ENCODE peak calls at places on chromosomes 11 and 22, in nine cellular contexts. V is testis, B is A549, R is right lobe of liver, U is ovary, N is IMR-90, P is uterus, M is spleen, W is endothelial cell of umbilical vein. E is an unnamed sample.

GRCh38 chr11:68099474-68100405 is 21.4 kb downstream of the CHKA start:
- DNase-seq in B (no peak), V (no peak), M (no peak), W (peak), N (no peak), U (peak), P (no peak), R (peak), E (peak)

GRCh38 chr11:124867700-124868099 is 2.5 kb downstream of the ROBO3 start:
- DNase-seq in B (peak), M (no peak), U (peak), V (no peak), N (peak), W (peak), R (peak), P (no peak), E (peak)

GRCh38 chr11:75264356-75264755 is 23.8 kb downstream of the TPBGL start:
- DNase-seq in W (no peak), M (peak), R (peak), P (no peak), U (no peak), V (no peak), B (no peak), N (no peak), E (no peak)

GRCh38 chr11:79594839-79595238 is 154.0 kb upstream of the TENM4 start:
- DNase-seq in U (no peak), W (no peak), V (no peak), N (no peak), P (no peak), B (no peak), M (no peak), R (no peak), E (no peak)

GRCh38 chr11:122672892-122673291 is 17.4 kb downstream of the UBASH3B start:
- DNase-seq in B (no peak), M (no peak), R (no peak), V (no peak), W (no peak), P (no peak), U (no peak), N (no peak), E (no peak)

GRCh38 chr22:21951062-21951461 is 1.6 kb downstream of the PPM1F start:
- DNase-seq in U (no peak), V (no peak), P (no peak), R (no peak), M (peak), W (no peak), N (no peak), B (no peak), E (no peak)

GRCh38 chr11:20154381-20154780 is 5.9 kb downstream of the DBX1 start:
- DNase-seq in W (no peak), U (no peak), V (no peak), P (no peak), B (no peak), M (no peak), N (no peak), R (no peak), E (no peak)

GRCh38 chr11:131408011-131408640 is 37.7 kb downstream of the NTM start:
- DNase-seq in R (no peak), N (peak), W (no peak), V (peak), M (no peak), U (no peak), B (peak), P (no peak), E (no peak)

GRCh38 chr11:121292503-121293275 is at the start of gene SC5D:
- DNase-seq in R (peak), P (peak), W (peak), M (peak), U (peak), B (peak), N (peak), V (peak), E (peak)

GRCh38 chr11:124442847-124443246 is 2.6 kb downstream of the OR8B8 start:
- DNase-seq in U (no peak), R (no peak), P (no peak), M (no peak), N (no peak), W (no peak), V (no peak), B (no peak), E (no peak)

GRCh38 chr22:40418366-40419201 is 48.2 kb downstream of the SGSM3 start:
- DNase-seq in W (no peak), N (peak), U (no peak), V (no peak), B (no peak), P (no peak), M (peak), R (no peak), E (no peak)

GRCh38 chr11:14258177-14258935 is 100.6 kb downstream of the RRAS2 start:
- DNase-seq in N (peak), V (no peak), M (no peak), R (no peak), B (peak), U (no peak), P (no peak), W (peak), E (no peak)

GRCh38 chr11:2940166-2940929 is 11.1 kb upstream of the PHLDA2 start:
- DNase-seq in B (peak), V (no peak), P (peak), M (no peak), U (no peak), R (peak), W (no peak), N (no peak), E (peak)

GRCh38 chr22:37623075-37624016 is 14.7 kb downstream of the GGA1 start:
- DNase-seq in U (peak), M (peak), P (peak), R (no peak), B (peak), V (peak), W (peak), N (peak), E (peak)

GRCh38 chr22:36925388-36926290 is 12.2 kb downstream of the CSF2RB start:
- DNase-seq in M (peak), B (no peak), U (no peak), N (peak), R (no peak), V (no peak), P (no peak), W (no peak), E (no peak)

GRCh38 chr11:1882265-1883238 is 9.1 kb downstream of the PRR33 start:
- DNase-seq in U (peak), B (peak), P (peak), R (peak), W (peak), V (peak), N (peak), M (peak), E (peak)

GRCh38 chr11:74397531-74398243 is 546 bp downstream of the PGM2L1 start:
- DNase-seq in P (no peak), N (peak), V (peak), W (peak), B (peak), M (peak), R (peak), U (no peak), E (peak)

GRCh38 chr11:27420722-27421572 is 51.6 kb downstream of the LGR4 start:
- DNase-seq in V (no peak), M (no peak), U (no peak), W (no peak), B (no peak), R (no peak), N (no peak), P (no peak), E (no peak)

GRCh38 chr11:115178705-115179104 is 325.5 kb downstream of the CADM1 start:
- DNase-seq in U (no peak), P (no peak), W (no peak), V (no peak), M (no peak), B (no peak), N (no peak), R (no peak), E (no peak)

GRCh38 chr11:124876818-124877630 is 11.8 kb downstream of the ROBO3 start:
- DNase-seq in M (peak), R (no peak), V (no peak), P (no peak), U (peak), N (no peak), W (peak), B (no peak), E (no peak)

GRCh38 chr11:70146895-70147520 is 56.1 kb upstream of the FADD start:
- DNase-seq in B (no peak), M (no peak), U (no peak), N (no peak), W (no peak), V (no peak), R (no peak), P (no peak), E (no peak)

GRCh38 chr11:75406338-75406777 is 7.0 kb downstream of the RPS3 start:
- DNase-seq in W (peak), M (peak), V (no peak), U (no peak), B (no peak), N (peak), P (no peak), R (no peak), E (no peak)

GRCh38 chr22:38853149-38853548 is 9.3 kb upstream of the NPTXR start:
- DNase-seq in P (no peak), N (no peak), W (no peak), M (no peak), V (no peak), R (no peak), U (no peak), B (no peak), E (no peak)

GRCh38 chr11:75208444-75208843 is 32.1 kb upstream of the TPBGL start:
- DNase-seq in V (no peak), W (no peak), P (no peak), M (no peak), R (no peak), B (no peak), N (no peak), U (no peak), E (no peak)

GRCh38 chr11:944711-945470 is 19.2 kb downstream of the AP2A2 start:
- DNase-seq in R (peak), N (peak), B (no peak), V (no peak), M (no peak), P (no peak), W (no peak), U (no peak), E (no peak)

GRCh38 chr11:6238902-6239301 is at the start of gene CNGA4:
- DNase-seq in M (no peak), V (no peak), R (no peak), B (no peak), W (no peak), P (no peak), U (no peak), N (no peak), E (no peak)

GRCh38 chr11:47852053-47852452 is 3.9 kb upstream of the NUP160 start:
- DNase-seq in W (no peak), U (no peak), P (no peak), M (no peak), V (no peak), N (no peak), B (no peak), R (no peak), E (no peak)

GRCh38 chr11:11876458-11876857 is 34.7 kb downstream of the USP47 start:
- DNase-seq in M (no peak), R (no peak), P (no peak), W (no peak), U (no peak), N (no peak), B (no peak), V (no peak), E (no peak)

GRCh38 chr11:117980716-117981115 is 5.5 kb upstream of the IL10RA start:
- DNase-seq in W (no peak), M (peak), B (no peak), V (no peak), U (no peak), P (no peak), N (no peak), R (no peak), E (no peak)

GRCh38 chr11:18704698-18705097 is 6.1 kb downstream of the TMEM86A start:
- DNase-seq in W (no peak), R (no peak), M (no peak), P (no peak), U (no peak), N (no peak), V (no peak), B (no peak), E (peak)

GRCh38 chr11:18707811-18708340 is 9.3 kb downstream of the TMEM86A start:
- DNase-seq in U (no peak), R (no peak), B (no peak), W (no peak), M (peak), P (no peak), N (no peak), V (no peak), E (no peak)

GRCh38 chr11:18706330-18707243 is 8.0 kb downstream of the TMEM86A start:
- DNase-seq in B (no peak), V (peak), W (peak), R (peak), P (peak), M (peak), N (no peak), U (peak), E (peak)

GRCh38 chr11:18704045-18704645 is 5.6 kb downstream of the TMEM86A start:
- DNase-seq in U (no peak), B (no peak), V (no peak), R (no peak), P (no peak), M (no peak), N (no peak), W (no peak), E (no peak)

DNA sequence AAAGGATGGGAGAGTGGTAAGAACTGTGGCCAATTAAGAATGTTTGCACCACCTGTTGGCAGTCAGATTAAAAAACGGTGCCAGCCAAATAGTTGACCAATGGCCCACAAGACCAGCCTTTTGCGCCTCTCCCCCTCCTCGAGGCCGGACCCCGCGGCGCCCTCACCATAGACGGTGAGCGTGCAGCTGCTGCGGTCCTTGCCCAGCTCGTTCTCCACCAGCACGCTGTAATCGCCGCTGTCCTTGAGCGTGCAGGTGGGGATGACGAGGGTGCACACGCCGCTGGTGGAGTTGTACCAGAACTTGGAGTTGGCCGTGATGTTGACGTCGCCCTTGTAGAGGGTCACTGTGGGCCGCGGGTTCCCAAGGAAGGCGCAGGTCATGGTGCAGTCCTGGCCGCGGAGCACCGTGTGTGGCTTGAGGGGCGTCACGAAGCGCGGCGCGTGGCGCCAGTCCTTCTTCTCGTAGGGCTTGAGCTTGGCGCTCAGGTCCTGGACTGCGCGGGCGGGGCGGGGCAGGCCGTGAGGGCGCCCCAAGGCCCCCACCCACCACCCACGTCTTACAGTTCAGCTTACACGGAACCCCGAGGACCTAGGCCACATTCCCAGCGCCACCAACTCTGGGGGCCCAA is 7.2 kb downstream of the TMEM86A start:
- DNase-seq in M (peak), B (no peak), V (peak), P (peak), U (peak), R (peak), N (no peak), W (peak), E (peak)
- TF ChIP-seq POLR2A in M (no peak), B (no peak), V (no peak), P (peak), U (no peak), R (no peak), N (no peak), W (no peak), E (no peak)

DNA sequence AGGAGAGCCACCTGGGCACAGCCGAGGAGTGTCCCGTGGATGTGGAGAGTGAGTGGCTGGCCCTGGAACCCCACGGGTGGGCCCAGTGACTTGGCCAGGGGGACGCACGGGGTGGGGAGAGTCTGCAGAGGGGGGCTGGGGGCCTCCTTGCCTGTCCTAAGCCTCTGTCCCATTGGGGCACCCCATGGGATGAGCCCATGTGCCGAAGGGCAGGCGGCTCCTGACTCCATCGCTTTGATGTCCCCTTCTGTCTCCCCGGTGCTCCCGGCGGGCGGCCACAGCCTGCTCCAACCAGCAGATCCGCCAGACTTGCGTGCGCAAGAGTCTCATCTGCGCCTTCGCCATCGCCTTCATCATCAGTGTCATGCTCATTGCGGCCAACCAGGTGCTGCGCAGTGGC is 9.4 kb downstream of the CABP7 start:
- DNase-seq in N (no peak), U (no peak), W (no peak), B (no peak), R (no peak), M (no peak), P (no peak), V (no peak), E (no peak)
- TF ChIP-seq CTCF in N (no peak), U (no peak), W (no peak), B (no peak), R (no peak), M (no peak), P (no peak), V (no peak), E (no peak)

GRCh38 chr11:62547691-62548281 is 1.2 kb upstream of the AHNAK start:
- DNase-seq in W (peak), N (no peak), M (no peak), R (peak), U (peak), V (no peak), P (peak), B (peak), E (peak)
- H3K4me3 ChIP-seq in W (no peak), N (peak), M (no peak), R (peak), U (peak), V (no peak), P (peak), B (peak), E (no peak)

GRCh38 chr22:30424471-30425326 is 869 bp upstream of the MTFP1 start:
- DNase-seq in N (peak), V (no peak), U (no peak), M (no peak), B (no peak), R (peak), P (peak), W (no peak), E (no peak)

GRCh38 chr22:30423959-30424380 is 1.6 kb upstream of the MTFP1 start:
- DNase-seq in P (peak), M (peak), W (peak), R (peak), V (peak), B (peak), N (peak), U (peak), E (peak)

GRCh38 chr22:30425327-30425615 is 297 bp upstream of the MTFP1 start:
- DNase-seq in U (no peak), B (no peak), N (no peak), P (no peak), R (no peak), V (no peak), W (no peak), M (no peak), E (no peak)

GRCh38 chr22:30426395-30427353 is 1.1 kb downstream of the MTFP1 start:
- DNase-seq in P (peak), N (peak), B (peak), U (peak), V (peak), W (peak), M (peak), R (peak), E (peak)

GRCh38 chr22:30425616-30426394 is at the start of gene MTFP1:
- DNase-seq in U (peak), M (peak), V (peak), R (peak), W (peak), B (peak), P (peak), N (peak), E (peak)
- TF ChIP-seq POLR2A in U (no peak), M (no peak), V (no peak), R (peak), W (peak), B (peak), P (no peak), N (peak), E (no peak)

DNA sequence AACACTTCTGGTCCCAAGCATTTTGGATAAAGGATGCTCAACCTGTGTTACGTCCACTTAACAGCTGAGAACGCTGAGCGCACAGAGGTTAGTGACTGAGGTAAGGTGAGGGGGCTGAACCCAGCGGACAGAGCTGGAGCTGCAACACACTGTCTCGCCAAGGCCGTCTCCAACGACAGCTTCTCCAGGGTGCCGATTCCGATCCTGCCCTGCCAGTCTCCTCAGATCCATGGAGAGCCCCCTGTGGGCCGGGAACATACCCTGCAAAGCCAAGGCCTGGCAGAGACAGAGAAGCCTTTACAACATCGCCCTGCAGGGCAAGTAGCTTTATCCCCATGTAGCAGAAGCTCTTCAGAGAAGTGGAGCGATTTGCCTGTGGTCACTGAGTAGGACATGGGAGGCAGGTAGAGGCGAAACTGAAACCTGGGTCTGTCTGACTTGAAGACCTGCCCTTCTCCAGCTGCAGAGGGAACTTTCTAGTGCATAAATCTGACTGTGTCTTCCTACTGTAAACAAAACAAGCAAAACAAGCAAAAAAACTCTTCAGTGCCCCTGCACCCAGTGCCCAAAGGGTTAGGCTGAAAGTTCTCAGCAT is 72.8 kb downstream of the SCUBE1 start:
- DNase-seq in N (no peak), P (no peak), B (peak), U (no peak), V (no peak), R (no peak), M (no peak), W (no peak), E (no peak)
- TF ChIP-seq CTCF in N (no peak), P (no peak), B (no peak), U (no peak), V (no peak), R (no peak), M (no peak), W (peak), E (no peak)

GRCh38 chr22:27795053-27795452 is 6.5 kb downstream of the MN1 start:
- DNase-seq in V (no peak), P (no peak), M (no peak), R (no peak), B (no peak), W (no peak), N (no peak), U (peak), E (no peak)
- H3K4me3 ChIP-seq in V (no peak), P (no peak), M (no peak), R (no peak), B (no peak), W (no peak), N (no peak), U (no peak), E (no peak)

DNA sequence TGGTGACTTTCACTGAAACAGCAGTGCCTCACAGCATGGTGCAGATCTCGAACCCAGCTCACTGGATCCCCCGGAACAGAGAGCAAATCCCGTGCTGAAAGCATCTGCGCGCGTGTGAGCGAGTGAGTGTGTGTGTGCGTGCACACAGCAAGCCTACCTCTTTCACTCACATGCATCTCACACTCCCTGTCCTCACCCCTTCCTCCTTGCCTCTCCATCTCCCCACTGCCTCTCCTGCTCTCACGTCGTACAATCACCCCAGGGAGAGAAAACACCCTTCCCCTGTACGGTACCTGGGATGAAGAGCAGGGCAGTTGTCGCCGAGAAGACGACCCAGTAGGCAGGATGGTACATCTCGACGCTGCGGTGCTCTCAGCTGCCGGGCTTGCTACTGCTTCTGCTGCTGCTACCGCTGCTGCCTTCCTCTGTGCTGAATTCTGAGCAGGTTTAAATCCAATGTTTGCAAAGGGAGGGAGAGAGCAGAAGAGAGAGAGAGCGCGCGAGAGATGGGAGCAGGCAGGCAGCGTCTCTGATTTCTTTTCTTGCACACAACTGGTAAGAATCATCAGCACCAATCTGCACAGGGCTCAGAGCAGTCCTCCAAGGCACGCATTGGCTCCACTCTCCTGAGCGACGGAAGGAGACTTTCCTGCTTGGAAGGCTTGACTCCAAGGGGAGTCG is at the start of gene OPCML:
- DNase-seq in R (no peak), M (no peak), N (no peak), V (no peak), B (no peak), W (no peak), U (no peak), P (no peak), E (no peak)
- TF ChIP-seq POLR2A in R (no peak), M (no peak), N (no peak), V (no peak), B (no peak), W (no peak), U (no peak), P (no peak), E (no peak)

E was measured in thyroid gland.